ENCODE peak calls at places on chromosome 3, in five cellular contexts. A is colonic mucosa, K is astrocyte, P is gastrocnemius medialis, J is BJ. D is an unnamed sample.
A peak's percentile ranks its signal among the peaks of the same experiment; 100 is the strongest.

GRCh38 chr3:195542261-195542660 is 864 bp downstream of the PPP1R2 start:
- DNase-seq in A (no peak), K (no peak), P (no peak), J (no peak), D (no peak)

GRCh38 chr3:11116336-11117059 is 37.8 kb upstream of the HRH1 start:
- DNase-seq in A (no peak), K (peak; percentile 69), P (no peak), J (no peak), D (no peak)

GRCh38 chr3:184551103-184551502 is 10.5 kb upstream of the EPHB3 start:
- DNase-seq in A (no peak), K (no peak), P (no peak), J (no peak), D (no peak)

GRCh38 chr3:187739561-187740445 is 5.5 kb downstream of the BCL6 start:
- DNase-seq in A (peak; percentile 82), K (peak; percentile 92), P (peak; percentile 83), J (peak; percentile 79), D (peak; percentile 90)

GRCh38 chr3:177694316-177694715 is 497.0 kb upstream of the TBL1XR1 start:
- DNase-seq in A (no peak), K (peak; percentile 59), P (no peak), J (peak; percentile 36), D (no peak)

GRCh38 chr3:172276103-172276502 is 172.2 kb downstream of the GHSR start:
- DNase-seq in A (no peak), K (no peak), P (no peak), J (no peak), D (no peak)

GRCh38 chr3:42745776-42746454 is 27.1 kb downstream of the CCDC13 start:
- DNase-seq in A (peak; percentile 14), K (no peak), P (no peak), J (no peak), D (peak; percentile 62)

GRCh38 chr3:10189557-10190374 is 25.0 kb downstream of the IRAK2 start:
- DNase-seq in A (peak; percentile 81), K (peak; percentile 27), P (peak; percentile 93), J (no peak), D (peak; percentile 97)

GRCh38 chr3:140500473-140500872 is 177.4 kb upstream of the TRIM42 start:
- DNase-seq in A (no peak), K (no peak), P (no peak), J (no peak), D (no peak)

GRCh38 chr3:100994187-100994586 is 966 bp upstream of the ABI3BP start:
- DNase-seq in A (no peak), K (no peak), P (no peak), J (no peak), D (no peak)

GRCh38 chr3:33052671-33053070 is 44.3 kb downstream of the GLB1 start:
- DNase-seq in A (no peak), K (no peak), P (no peak), J (no peak), D (no peak)
- H3K36me3 ChIP-seq in A (peaks cover 4% of the 10 kb centered on the region), K (peaks cover 16% of the 10 kb centered on the region), P (peaks cover 65% of the 10 kb centered on the region), J (peaks cover 14% of the 10 kb centered on the region), D (peaks cover 77% of the 10 kb centered on the region)

DNA sequence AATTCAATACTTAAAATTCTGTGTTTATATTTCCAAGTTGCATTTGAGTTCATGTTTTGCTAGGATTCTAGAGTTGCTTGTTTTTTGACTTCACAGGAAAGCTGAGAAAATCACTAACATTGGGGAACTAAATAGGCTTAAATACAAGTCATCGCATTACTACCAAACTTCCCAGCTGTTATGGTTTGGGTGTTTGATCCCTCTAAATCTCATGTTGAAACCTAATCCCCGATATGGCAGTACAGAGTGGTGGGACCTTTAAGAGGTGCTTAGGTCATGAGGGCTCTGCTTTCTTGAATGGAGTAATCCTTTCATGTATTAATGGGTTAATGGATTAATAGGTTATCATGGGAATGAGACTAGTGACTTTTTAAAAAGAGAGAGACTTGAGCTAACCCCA is 77.2 kb upstream of the ARPP21 start:
- DNase-seq in A (no peak), K (no peak), P (no peak), J (no peak), D (no peak)
- H3K36me3 ChIP-seq in A (no peaks in the 10 kb centered on the region), K (no peaks in the 10 kb centered on the region), P (no peaks in the 10 kb centered on the region), J (no peaks in the 10 kb centered on the region), D (no peaks in the 10 kb centered on the region)

GRCh38 chr3:122063908-122064307 is 8.7 kb downstream of the CD86 start:
- DNase-seq in A (no peak), K (no peak), P (no peak), J (no peak), D (no peak)
- H3K36me3 ChIP-seq in A (no peaks in the 10 kb centered on the region), K (no peaks in the 10 kb centered on the region), P (no peaks in the 10 kb centered on the region), J (no peaks in the 10 kb centered on the region), D (no peaks in the 10 kb centered on the region)

DNA sequence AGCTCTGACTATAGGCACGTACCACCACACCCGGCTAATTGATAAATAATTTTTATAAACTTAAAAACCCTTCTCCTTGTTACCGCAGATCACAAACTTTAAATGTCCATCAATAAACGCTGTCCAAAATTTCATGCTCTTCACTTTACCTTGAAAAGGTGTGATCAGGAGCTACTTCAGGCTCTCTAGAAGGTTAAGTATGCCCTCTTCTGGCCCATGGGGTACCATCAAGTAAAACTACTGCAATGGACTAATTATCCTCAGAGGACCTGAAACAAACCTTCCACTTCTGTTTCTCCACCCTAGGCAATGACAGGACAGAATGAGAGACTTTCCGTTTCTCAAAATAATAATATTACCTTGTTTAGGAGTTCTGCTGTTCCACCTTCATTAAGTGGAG is 9.2 kb downstream of the LZTFL1 start:
- DNase-seq in A (no peak), K (no peak), P (no peak), J (no peak), D (no peak)
- H3K36me3 ChIP-seq in A (peaks cover 4% of the 10 kb centered on the region), K (peaks cover 28% of the 10 kb centered on the region), P (peaks cover 15% of the 10 kb centered on the region), J (peaks cover 7% of the 10 kb centered on the region), D (peaks cover 54% of the 10 kb centered on the region)

GRCh38 chr3:46939578-46940405 is 36.8 kb downstream of the CCDC12 start:
- DNase-seq in A (no peak), K (no peak), P (no peak), J (no peak), D (no peak)
- H3K36me3 ChIP-seq in A (no peaks in the 10 kb centered on the region), K (no peaks in the 10 kb centered on the region), P (peaks cover 10% of the 10 kb centered on the region), J (peaks cover 14% of the 10 kb centered on the region), D (peaks cover 46% of the 10 kb centered on the region)